ENCODE peak calls at places on chromosomes 4 and X, in four cellular contexts. H, C, Z and P are unnamed samples.

GRCh38 chrX:42070866-42071265 is 147.5 kb upstream of the CASK start:
- DNase-seq in H (no peak), C (no peak), Z (no peak), P (no peak)

GRCh38 chrX:80138938-80139337 is 124.4 kb downstream of the TBX22 start:
- DNase-seq in H (no peak), C (no peak), Z (no peak), P (no peak)

GRCh38 chrX:99522450-99522849 is 887.6 kb downstream of the PCDH19 start:
- DNase-seq in H (no peak), C (no peak), Z (no peak), P (no peak)

GRCh38 chrX:139882299-139882698 is 50.6 kb downstream of the ATP11C start:
- DNase-seq in H (no peak), C (no peak), Z (no peak), P (no peak)

GRCh38 chr4:140637836-140638235 is 69.1 kb upstream of the UCP1 start:
- DNase-seq in H (peak; percentile 24), C (peak; percentile 41), Z (no peak), P (peak; percentile 28)

GRCh38 chrX:83845397-83845796 is 15.5 kb upstream of the CYLC1 start:
- DNase-seq in H (peak; percentile 3), C (no peak), Z (no peak), P (no peak)

GRCh38 chrX:138648570-138648969 is 62.9 kb downstream of the FGF13 start:
- DNase-seq in H (no peak), C (no peak), Z (no peak), P (no peak)

GRCh38 chr4:111066887-111067286 is 444.0 kb upstream of the PITX2 start:
- DNase-seq in H (no peak), C (no peak), Z (peak; percentile 34), P (no peak)

GRCh38 chrX:100649550-100650356 is 5.8 kb downstream of the SRPX2 start:
- DNase-seq in H (peak; percentile 96), C (no peak), Z (no peak), P (no peak)

GRCh38 chr4:26356067-26356466 is 35.3 kb downstream of the RBPJ start:
- DNase-seq in H (peak; percentile 20), C (no peak), Z (no peak), P (no peak)

GRCh38 chr4:3307891-3308575 is 15.2 kb downstream of the RGS12 start:
- DNase-seq in H (no peak), C (no peak), Z (no peak), P (no peak)

GRCh38 chr4:113050361-113050760 is 908 bp downstream of the ANK2 start:
- DNase-seq in H (no peak), C (no peak), Z (no peak), P (no peak)

GRCh38 chrX:30060718-30061117 is 154.6 kb upstream of the MAGEB2 start:
- DNase-seq in H (peak; percentile 9), C (no peak), Z (no peak), P (no peak)

GRCh38 chr4:7104366-7105031 is 36.6 kb upstream of the GRPEL1 start:
- DNase-seq in H (no peak), C (no peak), Z (no peak), P (no peak)

GRCh38 chrX:149572743-149573142 is 14.5 kb downstream of the MAGEA9B start:
- DNase-seq in H (no peak), C (no peak), Z (no peak), P (no peak)

GRCh38 chrX:152821145-152821765 is 9.3 kb downstream of the CETN2 start:
- DNase-seq in H (peak; percentile 42), C (peak; percentile 50), Z (no peak), P (peak; percentile 39)

GRCh38 chrX:69036674-69037573 is 128.3 kb downstream of the PJA1 start:
- DNase-seq in H (no peak), C (no peak), Z (no peak), P (no peak)

GRCh38 chrX:71254092-71254941 is at the start of gene ZMYM3:
- DNase-seq in H (peak; percentile 80), C (peak; percentile 85), Z (peak; percentile 21), P (peak; percentile 68)

GRCh38 chrX:15336023-15336413 is 695 bp upstream of the PIGA start:
- DNase-seq in H (peak; percentile 60), C (no peak), Z (peak; percentile 29), P (no peak)

GRCh38 chr4:7322166-7322991 is 112.4 kb downstream of the PSAPL1 start:
- DNase-seq in H (no peak), C (peak; percentile 49), Z (no peak), P (no peak)

GRCh38 chr4:129261584-129261983 is 165.6 kb downstream of the C4orf33 start:
- DNase-seq in H (no peak), C (no peak), Z (no peak), P (no peak)

GRCh38 chr4:76585897-76586360 is 150.9 kb downstream of the SHROOM3 start:
- DNase-seq in H (peak; percentile 37), C (peak; percentile 97), Z (no peak), P (peak; percentile 19)

GRCh38 chr4:111031180-111031579 is 408.3 kb upstream of the PITX2 start:
- DNase-seq in H (peak; percentile 2), C (no peak), Z (no peak), P (no peak)

GRCh38 chrX:73930300-73930699 is 367.3 kb downstream of the CHIC1 start:
- DNase-seq in H (no peak), C (no peak), Z (no peak), P (no peak)

GRCh38 chr4:102501635-102502382 is 650 bp downstream of the NFKB1 start:
- DNase-seq in H (peak; percentile 85), C (peak; percentile 55), Z (peak; percentile 54), P (peak; percentile 49)
- TF ChIP-seq CTCF in H (no peak), C (no peak), Z (no peak), P (no peak)

DNA sequence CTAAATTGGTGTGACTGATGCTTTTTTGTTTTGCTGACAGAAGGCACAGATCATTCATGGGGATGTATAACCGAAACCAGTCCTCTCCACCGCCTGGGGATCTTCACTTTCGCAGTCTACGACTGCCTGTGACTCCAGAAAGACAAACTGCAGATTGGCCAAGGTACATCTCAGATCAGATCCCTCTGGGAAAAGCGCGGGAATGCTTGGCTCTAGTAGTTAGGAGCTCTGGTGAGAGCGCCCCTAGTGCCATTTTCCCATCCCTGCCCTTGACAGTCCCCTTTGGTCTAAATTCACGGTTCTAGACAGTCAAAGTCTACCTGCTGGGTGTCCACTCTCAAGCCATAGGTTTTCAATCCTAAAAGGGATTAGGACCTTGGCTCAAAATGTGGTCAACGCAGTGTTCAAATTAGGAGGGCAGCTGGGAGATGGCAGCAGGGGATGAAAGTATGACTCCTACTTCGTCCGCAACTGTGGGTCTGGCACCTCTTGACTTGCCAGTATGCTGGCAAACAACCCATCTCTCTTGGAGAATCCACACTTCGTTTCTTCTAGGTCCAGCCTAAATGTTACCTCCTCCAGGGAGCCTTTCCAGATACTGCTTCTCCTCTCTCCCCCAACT is 6.9 kb upstream of the HAND2 start:
- DNase-seq in H (peak; percentile 68), C (peak; percentile 84), Z (no peak), P (peak; percentile 23)
- TF ChIP-seq CTCF in H (peak; percentile 55), C (peak; percentile 75), Z (peak; percentile 39), P (peak; percentile 52)

GRCh38 chrX:17839269-17839668 is 21.8 kb downstream of the RAI2 start:
- DNase-seq in H (no peak), C (no peak), Z (no peak), P (no peak)
- TF ChIP-seq CTCF in H (no peak), C (peak; percentile 55), Z (no peak), P (no peak)

GRCh38 chr4:13766722-13767495 is 139.4 kb upstream of the BOD1L1 start:
- DNase-seq in H (no peak), C (no peak), Z (no peak), P (no peak)
- TF ChIP-seq CTCF in H (no peak), C (no peak), Z (no peak), P (no peak)

GRCh38 chrX:24673424-24673823 is 20.3 kb upstream of the POLA1 start:
- DNase-seq in H (no peak), C (no peak), Z (no peak), P (no peak)

GRCh38 chrX:24672701-24673190 is 21.0 kb upstream of the POLA1 start:
- DNase-seq in H (no peak), C (no peak), Z (no peak), P (peak; percentile 52)

DNA sequence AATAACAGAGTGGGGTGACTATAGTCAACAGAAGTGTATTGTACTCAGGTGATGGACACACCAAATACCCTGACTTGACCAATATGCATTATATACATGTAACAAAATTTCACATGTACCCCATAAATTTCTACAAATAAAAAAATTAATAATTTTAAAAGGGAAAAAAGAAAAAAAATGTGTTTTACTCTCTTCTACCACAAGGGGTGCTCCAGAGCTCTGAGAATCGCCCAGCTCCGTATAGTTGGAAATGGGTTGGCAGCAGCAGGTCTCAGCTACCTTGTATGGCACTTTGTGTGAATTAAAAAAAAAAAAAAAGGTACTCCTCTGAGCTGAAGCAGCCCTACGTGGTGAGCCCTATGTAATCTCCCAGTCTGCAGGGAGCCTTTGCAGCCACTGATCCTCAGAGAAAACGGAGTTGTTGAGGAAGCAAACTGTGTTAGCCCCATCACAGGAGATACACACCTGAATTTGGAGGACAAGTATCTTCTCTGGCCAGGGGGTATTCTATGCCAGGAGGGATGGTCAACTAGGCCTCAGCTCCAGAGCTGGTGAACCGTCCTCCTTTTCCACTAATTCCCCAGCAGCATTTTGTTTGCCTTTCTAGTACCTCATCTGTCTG is 17.2 kb upstream of the POLA1 start:
- DNase-seq in H (no peak), C (no peak), Z (no peak), P (no peak)
- TF ChIP-seq CTCF in H (peak; percentile 56), C (peak; percentile 78), Z (peak; percentile 60), P (peak; percentile 79)